ENCODE peak calls at places on chromosome 9, in ten cellular contexts. Q, Z, Y, J, I, S, A, C, T and R are unnamed samples.

GRCh38 chr9:35706951-35707350 is 17.2 kb upstream of the TPM2 start:
- DNase-seq in Z (no peak), Q (no peak), A (no peak), C (peak; percentile 50), I (no peak), T (no peak), S (no peak), Y (no peak), J (no peak), R (no peak)

GRCh38 chr9:18890372-18890771 is 142.6 kb downstream of the SAXO1 start:
- DNase-seq in A (no peak), S (no peak), C (no peak), T (no peak), Z (no peak), Q (peak; percentile 46), Y (no peak), I (peak; percentile 70), J (no peak), R (no peak)

GRCh38 chr9:88462191-88462590 is 72.8 kb upstream of the NXNL2 start:
- DNase-seq in I (no peak), T (no peak), Q (peak; percentile 83), C (no peak), A (no peak), S (no peak), Z (no peak), Y (no peak), J (no peak), R (no peak)

GRCh38 chr9:85508616-85509015 is 233.1 kb downstream of the AGTPBP1 start:
- DNase-seq in S (no peak), I (no peak), Y (no peak), Z (no peak), J (no peak), T (no peak), Q (no peak), C (no peak), A (no peak), R (no peak)

GRCh38 chr9:89498845-89499480 is 1.1 kb upstream of the SEMA4D start:
- DNase-seq in Y (peak; percentile 51), I (no peak), Q (no peak), J (no peak), A (peak; percentile 60), Z (no peak), C (no peak), S (no peak), T (peak; percentile 64), R (no peak)

GRCh38 chr9:13750639-13751038 is 471.1 kb upstream of the MPDZ start:
- DNase-seq in S (no peak), J (no peak), I (no peak), C (no peak), Z (no peak), T (no peak), Q (no peak), Y (no peak), A (no peak), R (no peak)

GRCh38 chr9:78677326-78677725 is 380.4 kb downstream of the PSAT1 start:
- DNase-seq in J (no peak), A (no peak), S (no peak), Z (no peak), Y (no peak), Q (no peak), T (no peak), I (no peak), C (no peak), R (no peak)

GRCh38 chr9:23563497-23563896 is 262.5 kb downstream of the ELAVL2 start:
- DNase-seq in J (no peak), A (no peak), Y (no peak), S (no peak), T (no peak), C (no peak), I (no peak), Q (peak; percentile 27), Z (no peak), R (no peak)

GRCh38 chr9:128007566-128008138 is 26.9 kb upstream of the EEIG1 start:
- DNase-seq in T (peak; percentile 94), C (no peak), Z (peak; percentile 67), I (peak; percentile 47), A (peak; percentile 73), Y (peak; percentile 89), Q (peak; percentile 24), J (peak; percentile 82), S (no peak), R (peak; percentile 71)

GRCh38 chr9:20242767-20243166 is 379.5 kb downstream of the MLLT3 start:
- DNase-seq in Q (no peak), T (peak; percentile 60), Z (no peak), A (no peak), J (no peak), Y (no peak), C (no peak), I (no peak), S (no peak), R (no peak)

GRCh38 chr9:137352511-137353222 is 50.6 kb upstream of the NRARP start:
- DNase-seq in Z (no peak), C (no peak), I (no peak), Y (no peak), A (no peak), S (no peak), Q (no peak), T (no peak), J (no peak), R (peak; percentile 9)

GRCh38 chr9:137354153-137354844 is 52.2 kb upstream of the NRARP start:
- DNase-seq in Q (no peak), C (no peak), T (no peak), Y (no peak), Z (no peak), S (no peak), I (no peak), J (no peak), A (no peak), R (no peak)

GRCh38 chr9:137350696-137351584 is 48.9 kb upstream of the NRARP start:
- DNase-seq in Z (no peak), S (no peak), J (no peak), T (no peak), C (no peak), A (no peak), I (no peak), Y (no peak), Q (no peak), R (no peak)

GRCh38 chr9:137353223-137354152 is 51.4 kb upstream of the NRARP start:
- DNase-seq in T (no peak), J (no peak), A (no peak), C (no peak), S (no peak), Q (no peak), Z (peak; percentile 47), Y (no peak), I (no peak), R (no peak)

GRCh38 chr9:137351781-137352501 is 49.9 kb upstream of the NRARP start:
- DNase-seq in J (no peak), T (no peak), A (no peak), Y (no peak), C (no peak), Q (no peak), S (no peak), I (no peak), Z (no peak), R (peak; percentile 49)
- H3K9me3 ChIP-seq in J (peaks cover 2% of the 10 kb centered on the region), T (no peaks in the 10 kb centered on the region), A (peaks cover 6% of the 10 kb centered on the region), Y (peaks cover 3% of the 10 kb centered on the region), C (peaks cover under 1% of the 10 kb centered on the region), Q (peaks cover 23% of the 10 kb centered on the region), S (peaks cover 2% of the 10 kb centered on the region), I (peaks cover 3% of the 10 kb centered on the region), Z (no peaks in the 10 kb centered on the region), R (peaks cover 13% of the 10 kb centered on the region)

GRCh38 chr9:138009456-138010273 is 132.1 kb downstream of the CACNA1B start:
- DNase-seq in Q (no peak), T (no peak), A (no peak), Z (peak; percentile 2), S (peak; percentile 7), I (no peak), Y (no peak), J (no peak), C (peak; percentile 60), R (peak; percentile 56)

GRCh38 chr9:138010861-138011260 is 133.3 kb downstream of the CACNA1B start:
- DNase-seq in A (no peak), I (no peak), Z (no peak), S (no peak), J (no peak), C (peak; percentile 40), Q (no peak), Y (no peak), T (no peak), R (no peak)

GRCh38 chr9:138013836-138014569 is 136.4 kb downstream of the CACNA1B start:
- DNase-seq in I (no peak), A (no peak), Y (no peak), Z (no peak), C (no peak), S (no peak), T (no peak), Q (no peak), J (no peak), R (no peak)

GRCh38 chr9:138010274-138010800 is 132.8 kb downstream of the CACNA1B start:
- DNase-seq in S (no peak), T (no peak), Y (peak; percentile 26), Z (peak; percentile 3), A (no peak), I (no peak), J (no peak), C (no peak), Q (no peak), R (peak; percentile 40)

DNA sequence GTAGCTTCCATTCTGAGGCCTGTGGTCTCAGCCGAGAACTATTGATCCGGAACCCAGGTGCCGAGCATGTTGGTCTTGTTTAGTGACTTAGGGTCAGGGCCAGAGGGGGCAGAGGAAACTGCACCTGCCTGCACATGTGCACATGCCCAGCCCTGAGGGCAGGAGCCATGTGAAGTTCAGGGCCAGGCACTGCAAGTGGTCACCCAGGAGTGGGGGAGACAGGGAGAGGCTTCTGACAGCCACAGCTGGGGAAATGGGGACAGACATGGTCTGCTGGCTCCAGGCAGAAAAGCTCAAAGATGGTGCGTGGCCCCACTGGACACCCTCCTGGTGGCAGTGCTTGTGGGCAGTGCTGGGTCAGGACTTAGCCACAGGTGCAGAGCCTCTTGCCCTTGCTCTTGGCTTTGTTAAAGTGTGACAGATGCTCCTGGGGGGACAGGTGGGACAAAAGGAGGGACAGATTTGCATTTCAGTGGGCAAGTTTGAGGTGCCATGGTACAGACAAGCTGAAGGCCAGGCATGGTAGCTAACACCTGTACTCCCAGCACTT is 134.4 kb downstream of the CACNA1B start:
- DNase-seq in C (peak; percentile 58), Z (no peak), S (no peak), Y (no peak), J (no peak), T (no peak), A (no peak), I (no peak), Q (no peak), R (no peak)
- H3K9me3 ChIP-seq in C (no peaks in the 10 kb centered on the region), Z (no peaks in the 10 kb centered on the region), S (no peaks in the 10 kb centered on the region), Y (no peaks in the 10 kb centered on the region), J (no peaks in the 10 kb centered on the region), T (no peaks in the 10 kb centered on the region), A (no peaks in the 10 kb centered on the region), I (no peaks in the 10 kb centered on the region), Q (peaks cover 2% of the 10 kb centered on the region), R (no peaks in the 10 kb centered on the region)

GRCh38 chr9:113056191-113057106 is at the start of gene ZFP37:
- DNase-seq in Q (peak; percentile 90), S (peak; percentile 91), C (peak; percentile 98), T (peak; percentile 64), I (peak; percentile 97), Z (peak; percentile 95), Y (peak; percentile 77), J (peak; percentile 96), A (peak; percentile 90), R (peak; percentile 96)
- H3K9me3 ChIP-seq in Q (peaks cover 11% of the 10 kb centered on the region), S (peaks cover 37% of the 10 kb centered on the region), C (peaks cover 18% of the 10 kb centered on the region), T (peaks cover 17% of the 10 kb centered on the region), I (no peaks in the 10 kb centered on the region), Z (peaks cover 12% of the 10 kb centered on the region), Y (peaks cover 72% of the 10 kb centered on the region), J (peaks cover 18% of the 10 kb centered on the region), A (peaks cover 39% of the 10 kb centered on the region), R (no peaks in the 10 kb centered on the region)

GRCh38 chr9:80892703-80893102 is 796.6 kb downstream of the TLE1 start:
- DNase-seq in A (no peak), T (no peak), I (no peak), S (no peak), Q (no peak), J (no peak), Y (no peak), Z (no peak), C (no peak), R (no peak)

GRCh38 chr9:80893190-80893589 is 796.2 kb downstream of the TLE1 start:
- DNase-seq in Y (no peak), Q (no peak), J (no peak), I (no peak), Z (no peak), A (no peak), S (no peak), C (no peak), T (no peak), R (no peak)
- H3K9me3 ChIP-seq in Y (no peaks in the 10 kb centered on the region), Q (peaks cover 3% of the 10 kb centered on the region), J (no peaks in the 10 kb centered on the region), I (no peaks in the 10 kb centered on the region), Z (no peaks in the 10 kb centered on the region), A (peaks cover 12% of the 10 kb centered on the region), S (no peaks in the 10 kb centered on the region), C (no peaks in the 10 kb centered on the region), T (no peaks in the 10 kb centered on the region), R (peaks cover 19% of the 10 kb centered on the region)